ENCODE peak calls at places on chromosomes 6 and 20, in nine cellular contexts. A, O, Z, E, N, T, W, B and G are unnamed samples. For H3K27me3, the result is how much of the 10 kb centered on the place peaks cover.

GRCh38 chr6:109759098-109759855 is 68.2 kb downstream of the FIG4 start:
- DNase-seq in O (no peak), E (no peak), A (no peak), T (no peak), B (no peak), N (no peak), Z (no peak), W (no peak), G (no peak)

GRCh38 chr6:36823421-36824096 is 15.7 kb downstream of the CPNE5 start:
- DNase-seq in T (peak), O (no peak), E (no peak), Z (no peak), B (no peak), A (no peak), N (no peak), W (no peak), G (no peak)

GRCh38 chr6:1027109-1027794 is 284.6 kb upstream of the FOXQ1 start:
- DNase-seq in B (no peak), O (no peak), Z (no peak), T (no peak), E (no peak), N (peak), A (peak), W (peak), G (no peak)

GRCh38 chr6:168968228-168968627 is 285.4 kb downstream of the THBS2 start:
- DNase-seq in T (peak), N (peak), Z (no peak), E (no peak), O (peak), W (peak), B (no peak), A (peak), G (no peak)

GRCh38 chr6:130215526-130215925 is 7.2 kb downstream of the SAMD3 start:
- DNase-seq in T (no peak), E (no peak), W (no peak), Z (no peak), O (no peak), B (no peak), N (no peak), A (no peak), G (no peak)

GRCh38 chr6:150256618-150257272 is 112.1 kb upstream of the IYD start:
- DNase-seq in Z (no peak), B (no peak), A (peak), E (no peak), N (peak), W (no peak), T (peak), O (no peak), G (peak)

GRCh38 chr6:7108196-7108963 is 619 bp downstream of the RREB1 start:
- DNase-seq in W (peak), Z (peak), E (peak), T (peak), O (peak), A (peak), B (peak), N (peak), G (no peak)

GRCh38 chr6:32189082-32189741 is 790 bp downstream of the PBX2 start:
- DNase-seq in B (no peak), N (no peak), A (no peak), W (no peak), T (no peak), Z (no peak), O (no peak), E (no peak), G (no peak)

GRCh38 chr6:37622639-37623038 is 75.0 kb downstream of the MDGA1 start:
- DNase-seq in Z (no peak), O (no peak), E (no peak), N (peak), B (no peak), A (no peak), T (peak), W (no peak), G (no peak)

GRCh38 chr6:143015300-143015706 is 45.4 kb upstream of the AIG1 start:
- DNase-seq in T (no peak), Z (no peak), N (no peak), W (no peak), A (no peak), B (no peak), O (no peak), E (no peak), G (no peak)

GRCh38 chr6:157628463-157628862 is 194.6 kb upstream of the SNX9 start:
- DNase-seq in E (no peak), A (no peak), O (no peak), T (no peak), B (no peak), Z (no peak), W (no peak), N (no peak), G (no peak)

GRCh38 chr20:8428988-8429387 is 296.9 kb downstream of the PLCB1 start:
- DNase-seq in W (no peak), N (no peak), B (no peak), E (no peak), T (no peak), Z (no peak), O (no peak), A (no peak), G (no peak)

GRCh38 chr6:75855047-75855446 is 106.0 kb downstream of the MYO6 start:
- DNase-seq in T (peak), O (peak), B (no peak), E (no peak), N (peak), W (peak), Z (peak), A (peak), G (peak)

GRCh38 chr6:43196337-43196736 is 14.3 kb downstream of the CUL9 start:
- DNase-seq in E (no peak), A (no peak), W (no peak), B (no peak), O (no peak), Z (no peak), N (no peak), T (no peak), G (no peak)

GRCh38 chr20:9467995-9468394 is 46.4 kb upstream of the LAMP5 start:
- DNase-seq in N (no peak), O (no peak), T (no peak), B (no peak), A (no peak), W (no peak), Z (peak), E (no peak), G (no peak)

GRCh38 chr6:22421187-22421586 is 124.4 kb upstream of the PRL start:
- DNase-seq in O (no peak), N (peak), E (no peak), B (no peak), W (peak), Z (no peak), T (no peak), A (no peak), G (no peak)

GRCh38 chr20:48017992-48018391 is 232.7 kb upstream of the SULF2 start:
- DNase-seq in N (no peak), T (no peak), W (no peak), E (no peak), Z (no peak), B (no peak), A (no peak), O (no peak), G (no peak)

GRCh38 chr20:57928181-57928967 is 218.6 kb upstream of the PMEPA1 start:
- DNase-seq in A (no peak), Z (no peak), W (peak), N (no peak), T (peak), O (no peak), B (no peak), E (no peak), G (no peak)

GRCh38 chr6:31736026-31736767 is at the start of gene CLIC1:
- DNase-seq in T (peak), W (peak), O (peak), Z (peak), B (peak), N (peak), E (peak), A (peak), G (peak)

GRCh38 chr6:42702200-42702599 is 20.2 kb downstream of the PRPH2 start:
- DNase-seq in A (no peak), B (no peak), E (no peak), T (peak), Z (no peak), W (peak), O (no peak), N (peak), G (peak)

GRCh38 chr20:41078329-41078728 is 49.7 kb downstream of the TOP1 start:
- DNase-seq in A (peak), O (no peak), Z (no peak), T (peak), E (no peak), N (peak), B (no peak), W (peak), G (no peak)

GRCh38 chr6:35544748-35545361 is 32.2 kb upstream of the TULP1 start:
- DNase-seq in N (peak), T (no peak), E (peak), O (no peak), Z (no peak), W (no peak), B (no peak), A (no peak), G (peak)

GRCh38 chr6:102670756-102671155 is 1277.2 kb downstream of the GRIK2 start:
- DNase-seq in W (no peak), O (no peak), E (no peak), A (no peak), T (no peak), N (no peak), B (no peak), Z (no peak), G (no peak)

GRCh38 chr6:143206550-143206949 is 145.9 kb downstream of the AIG1 start:
- DNase-seq in O (no peak), N (no peak), T (no peak), Z (no peak), E (no peak), B (no peak), A (no peak), W (no peak), G (no peak)

GRCh38 chr6:31877651-31878161 is 1.1 kb downstream of the SLC44A4 start:
- DNase-seq in N (no peak), Z (no peak), E (no peak), B (peak), A (peak), O (no peak), T (no peak), W (no peak), G (no peak)

GRCh38 chr20:60035-60918 is 27.2 kb upstream of the DEFB125 start:
- DNase-seq in B (no peak), Z (no peak), A (no peak), E (no peak), W (no peak), N (no peak), O (no peak), T (peak), G (no peak)

GRCh38 chr6:57305754-57306153 is 11.7 kb upstream of the PRIM2 start:
- DNase-seq in Z (no peak), N (no peak), O (no peak), B (no peak), A (no peak), W (no peak), E (no peak), T (peak), G (no peak)

GRCh38 chr20:21162631-21163030 is 36.7 kb downstream of the KIZ start:
- DNase-seq in N (peak), W (no peak), O (no peak), B (no peak), E (no peak), Z (no peak), T (no peak), A (no peak), G (peak)

GRCh38 chr20:57326667-57327455 is 2.7 kb upstream of the SPO11 start:
- DNase-seq in W (no peak), A (peak), O (no peak), B (no peak), Z (no peak), E (no peak), N (peak), T (no peak), G (peak)

GRCh38 chr6:92962846-92963245 is 456.5 kb downstream of the EPHA7 start:
- DNase-seq in O (no peak), T (no peak), Z (no peak), W (no peak), E (no peak), N (no peak), B (no peak), A (no peak), G (no peak)

GRCh38 chr6:148274809-148275208 is 67.8 kb upstream of the SASH1 start:
- DNase-seq in T (no peak), W (no peak), N (no peak), Z (no peak), A (no peak), O (no peak), B (no peak), E (no peak), G (no peak)

GRCh38 chr6:33259032-33259431 is 12.6 kb downstream of the VPS52 start:
- DNase-seq in E (no peak), O (no peak), W (no peak), B (no peak), A (no peak), Z (no peak), T (no peak), N (peak), G (no peak)

GRCh38 chr6:84282566-84282965 is 55.1 kb upstream of the CEP162 start:
- DNase-seq in A (no peak), T (peak), E (peak), N (peak), Z (no peak), O (no peak), B (peak), W (no peak), G (no peak)

GRCh38 chr6:169994734-169995133 is 243.3 kb downstream of the ERMARD start:
- DNase-seq in A (no peak), N (no peak), O (no peak), T (no peak), E (no peak), W (no peak), B (no peak), Z (no peak), G (no peak)

GRCh38 chr6:25337004-25337403 is 57.8 kb downstream of the CARMIL1 start:
- DNase-seq in B (no peak), Z (no peak), W (no peak), O (no peak), N (peak), A (no peak), E (no peak), T (no peak), G (no peak)

GRCh38 chr6:96002912-96003311 is 12.9 kb upstream of the FUT9 start:
- DNase-seq in Z (no peak), A (no peak), T (no peak), E (peak), B (no peak), W (no peak), O (no peak), N (no peak), G (no peak)

DNA sequence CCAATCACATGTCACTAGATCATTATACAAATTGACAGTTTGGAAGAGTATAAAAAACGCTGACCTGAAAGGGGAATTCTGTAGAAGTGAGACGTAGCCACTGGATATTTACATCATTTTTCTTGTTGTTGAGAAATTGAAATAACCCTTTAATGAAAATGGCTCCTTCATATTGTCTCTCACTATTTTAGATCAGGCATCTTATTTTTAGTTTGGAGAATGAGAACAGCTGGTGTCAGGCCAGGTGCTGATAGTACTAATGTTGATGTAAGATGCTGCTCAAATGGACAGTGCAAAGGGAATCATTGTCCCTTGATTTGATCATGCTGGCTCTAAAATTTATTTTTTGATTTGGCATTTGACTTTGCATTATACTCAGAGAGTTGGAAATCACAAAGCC is 17.4 kb downstream of the NKAIN2 start:
- DNase-seq in E (no peak), B (no peak), W (no peak), Z (no peak), T (no peak), A (no peak), O (no peak), N (no peak), G (no peak)
- H3K4me3 ChIP-seq in E (no peak), B (no peak), W (no peak), Z (no peak), T (no peak), A (no peak), O (no peak), N (no peak), G (no peak)

DNA sequence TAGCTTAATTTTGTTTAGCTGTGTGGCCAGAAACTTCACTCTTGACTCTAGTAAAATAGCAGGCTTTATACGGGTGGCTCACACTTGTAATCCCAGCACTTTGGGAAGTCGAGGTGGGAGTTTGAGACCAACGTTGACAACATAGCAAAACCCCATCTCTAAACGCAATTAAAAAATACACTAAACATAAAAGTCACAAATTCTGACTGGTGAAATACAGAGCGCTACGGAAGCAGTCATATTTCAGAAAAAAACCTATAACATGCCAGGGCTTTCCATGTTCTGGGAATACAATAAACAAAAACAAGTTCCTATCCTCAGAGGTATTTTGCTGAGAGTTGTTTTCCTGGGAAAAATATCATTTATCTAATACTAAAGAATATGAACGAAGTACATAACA is 24.8 kb upstream of the ZSCAN23 start:
- DNase-seq in A (no peak), W (no peak), N (no peak), E (no peak), T (no peak), Z (no peak), B (no peak), O (no peak), G (no peak)
- H3K27me3 ChIP-seq in A (under half), W (under half), N (under half), E (under half), T (under half), Z (under half), B (under half), O (under half), G (under half)

DNA sequence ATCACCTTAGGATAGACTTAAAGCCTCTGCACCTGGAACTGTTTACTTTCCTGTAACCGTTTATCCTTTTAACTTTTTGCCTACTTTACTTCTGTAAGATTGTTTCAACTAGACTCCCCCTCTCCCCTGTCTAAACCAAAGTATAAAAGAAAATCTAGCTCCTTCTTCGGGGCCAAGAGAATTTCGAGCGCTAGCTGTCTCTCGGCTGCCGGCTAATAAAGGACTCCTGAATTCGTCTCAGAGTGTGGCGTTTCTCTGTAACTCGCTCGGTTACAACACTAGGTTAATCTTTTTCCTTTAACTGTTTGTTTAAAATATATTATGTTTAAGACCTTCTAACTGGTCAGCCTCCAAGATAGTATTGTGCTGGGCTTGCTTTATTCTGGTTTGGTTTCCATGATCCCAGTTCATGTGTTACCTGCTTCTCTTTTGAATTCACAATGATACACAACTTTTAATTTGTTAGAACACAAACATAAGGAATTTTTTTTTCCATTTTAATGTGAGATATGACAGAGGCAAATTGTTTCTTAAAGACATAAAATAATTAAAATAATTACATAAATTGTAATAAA is 8.7 kb upstream of the NQO2 start:
- DNase-seq in W (no peak), N (no peak), T (no peak), O (no peak), A (no peak), E (no peak), B (no peak), Z (no peak), G (no peak)
- H3K4me3 ChIP-seq in W (peak), N (peak), T (peak), O (peak), A (peak), E (peak), B (peak), Z (no peak), G (peak)

GRCh38 chr6:154998855-154999254 is 3.7 kb downstream of the TIAM2 start:
- DNase-seq in E (no peak), O (no peak), N (no peak), B (no peak), W (no peak), T (no peak), A (no peak), Z (no peak), G (no peak)
- H3K27me3 ChIP-seq in E (under half), O (under half), N (under half), B (under half), W (under half), T (under half), A (under half), Z (under half), G (under half)